ENCODE peak calls at places on chromosomes 5 and 9, in six cellular contexts. A, Y, X, V, M and K are unnamed samples.

GRCh38 chr9:91421987-91422765 is 1.5 kb downstream of the NFIL3 start:
- DNase-seq in V (no peak), A (no peak), M (no peak), X (peak; percentile 55), Y (no peak), K (peak; percentile 62)

GRCh38 chr5:75461679-75462078 is 49.8 kb downstream of the CERT1 start:
- DNase-seq in V (peak; percentile 76), X (peak; percentile 23), A (no peak), M (no peak), Y (no peak), K (peak; percentile 60)

GRCh38 chr5:61687371-61687770 is 355.3 kb downstream of the ZSWIM6 start:
- DNase-seq in V (no peak), Y (no peak), M (no peak), A (peak; percentile 10), X (no peak), K (no peak)

GRCh38 chr9:108650826-108651225 is 205.0 kb downstream of the ACTL7B start:
- DNase-seq in A (no peak), V (no peak), M (no peak), Y (no peak), X (no peak), K (no peak)

GRCh38 chr5:80240368-80240986 is 15.4 kb downstream of the SERINC5 start:
- DNase-seq in M (no peak), Y (no peak), V (no peak), X (no peak), A (no peak), K (no peak)

GRCh38 chr5:90528704-90529233 is 615 bp downstream of the LYSMD3 start:
- DNase-seq in A (no peak), Y (no peak), M (no peak), X (peak; percentile 31), V (peak; percentile 23), K (peak; percentile 11)

GRCh38 chr9:36136277-36136893 is at the start of gene GLIPR2:
- DNase-seq in Y (peak; percentile 68), M (peak; percentile 8), V (peak; percentile 47), A (no peak), X (peak; percentile 80), K (peak; percentile 64)

GRCh38 chr5:2003206-2003605 is 120.5 kb upstream of the IRX4 start:
- DNase-seq in X (no peak), V (no peak), M (no peak), A (no peak), Y (no peak), K (no peak)

DNA sequence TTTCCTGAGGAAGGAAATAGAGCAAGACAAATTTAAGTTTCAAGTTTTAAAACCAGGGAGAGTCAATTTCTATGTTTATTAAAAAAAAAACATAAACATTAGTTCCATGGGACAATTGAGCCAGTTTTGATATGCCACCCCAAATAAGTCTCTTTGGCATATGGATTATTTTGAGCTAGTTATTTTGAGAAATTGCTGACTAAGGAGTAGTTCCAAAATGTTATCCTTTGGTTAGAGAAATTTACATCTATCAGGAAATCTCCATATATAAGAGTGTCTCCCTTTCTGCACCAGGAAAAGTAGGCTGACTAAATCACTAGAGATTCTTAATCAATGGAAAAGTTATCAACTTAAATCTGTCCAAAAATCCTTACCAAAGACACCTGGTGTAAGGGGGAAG is 105.8 kb downstream of the HAPLN1 start:
- DNase-seq in M (no peak), Y (no peak), A (no peak), V (no peak), X (no peak), K (no peak)
- H3K4me3 ChIP-seq in M (no peak overlapping the region), Y (no peak overlapping the region), A (no peak overlapping the region), V (no peak overlapping the region), X (no peak overlapping the region), K (no peak overlapping the region)

GRCh38 chr5:139669681-139670368 is 21.7 kb downstream of the CXXC5 start:
- DNase-seq in X (no peak), V (no peak), A (no peak), Y (no peak), M (no peak), K (no peak)

GRCh38 chr5:139671096-139671841 is 23.1 kb downstream of the CXXC5 start:
- DNase-seq in Y (no peak), V (no peak), M (no peak), X (no peak), A (no peak), K (no peak)

GRCh38 chr5:139668924-139669680 is 21.0 kb downstream of the CXXC5 start:
- DNase-seq in M (no peak), V (no peak), Y (no peak), A (no peak), X (no peak), K (no peak)

GRCh38 chr5:139668064-139668880 is 20.1 kb downstream of the CXXC5 start:
- DNase-seq in Y (no peak), V (peak; percentile 39), X (peak; percentile 50), M (no peak), A (no peak), K (peak; percentile 54)

DNA sequence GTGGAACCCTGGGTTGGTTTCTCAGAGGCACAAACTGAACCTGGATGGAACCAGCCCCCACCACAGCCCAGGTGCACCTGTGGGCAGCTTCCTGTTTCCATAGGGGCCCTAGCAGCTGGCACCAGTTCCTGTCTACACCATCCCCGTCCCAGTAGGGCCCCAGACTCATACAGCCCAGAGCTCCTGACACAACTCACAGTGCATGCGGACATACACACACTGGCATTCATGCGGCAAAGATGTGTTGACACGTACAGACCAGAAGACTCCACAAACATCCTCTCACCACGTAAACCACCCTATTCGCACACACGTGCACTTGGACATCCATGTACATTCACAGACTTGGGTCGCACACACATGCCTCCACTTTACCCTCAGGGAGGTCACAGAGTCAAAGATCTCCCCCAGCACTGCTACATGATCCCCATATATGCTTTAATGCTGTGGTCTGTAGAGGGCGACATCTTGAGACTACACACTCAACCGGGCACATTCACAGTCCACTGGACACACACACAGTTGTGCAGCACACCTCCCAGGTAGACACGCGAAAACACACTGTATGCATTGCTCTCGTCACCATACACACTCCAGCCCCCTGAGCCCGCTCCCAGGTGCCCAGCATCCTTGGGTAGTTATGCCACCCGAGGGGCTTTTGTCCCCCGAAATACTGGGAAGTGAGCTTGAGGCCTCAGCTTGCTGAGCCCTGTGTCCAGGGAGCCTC is 22.4 kb downstream of the CXXC5 start:
- DNase-seq in M (no peak), X (no peak), Y (no peak), V (no peak), A (no peak), K (no peak)
- TF ChIP-seq CTCF in M (peak; percentile 32), X (peak; percentile 22), Y (peak; percentile 28), V (peak; percentile 42), A (peak; percentile 11), K (peak; percentile 42)

GRCh38 chr5:160837749-160838593 is 14.0 kb downstream of the ATP10B start:
- DNase-seq in Y (no peak), M (no peak), X (no peak), A (no peak), V (peak; percentile 86), K (peak; percentile 51)

GRCh38 chr5:160844177-160844576 is 7.8 kb downstream of the ATP10B start:
- DNase-seq in A (no peak), M (no peak), V (no peak), X (no peak), Y (no peak), K (no peak)

GRCh38 chr5:160847526-160848085 is 4.4 kb downstream of the ATP10B start:
- DNase-seq in V (no peak), Y (no peak), M (no peak), A (no peak), X (no peak), K (no peak)

GRCh38 chr5:160846642-160847041 is 5.4 kb downstream of the ATP10B start:
- DNase-seq in M (no peak), Y (no peak), X (no peak), V (no peak), A (no peak), K (no peak)

DNA sequence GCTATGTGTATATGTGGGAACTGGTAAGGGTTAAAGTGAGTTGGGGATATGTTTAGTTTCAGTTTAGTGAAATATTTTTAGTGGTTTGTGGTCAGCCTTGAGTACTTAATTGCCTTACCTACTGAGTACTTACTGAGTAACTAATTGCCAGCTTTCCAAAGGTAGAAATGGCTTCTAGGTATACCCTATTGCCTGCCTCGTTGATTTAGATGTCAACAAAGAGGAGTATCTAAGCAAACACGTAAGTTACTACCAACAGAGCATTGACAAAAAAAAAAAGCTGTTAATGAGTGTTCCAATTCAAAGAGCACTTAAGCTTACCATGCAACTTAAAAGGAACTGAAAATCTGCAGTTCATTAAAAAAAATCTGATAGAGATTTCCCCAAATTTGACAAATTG is 8.8 kb downstream of the ATP10B start:
- DNase-seq in X (no peak), V (no peak), Y (no peak), A (no peak), M (no peak), K (no peak)
- H3K4me3 ChIP-seq in X (no peak overlapping the region), V (no peak overlapping the region), Y (no peak overlapping the region), A (no peak overlapping the region), M (no peak overlapping the region), K (no peak overlapping the region)

GRCh38 chr9:137367506-137368430 is 55.2 kb downstream of the EXD3 start:
- DNase-seq in V (no peak), Y (no peak), X (no peak), M (no peak), A (no peak), K (no peak)

GRCh38 chr9:137366891-137367381 is 56.0 kb downstream of the EXD3 start:
- DNase-seq in V (no peak), Y (no peak), X (no peak), M (no peak), A (no peak), K (no peak)

GRCh38 chr9:137365552-137366444 is 57.2 kb downstream of the EXD3 start:
- DNase-seq in M (no peak), Y (no peak), V (no peak), A (no peak), X (no peak), K (no peak)

GRCh38 chr9:137366445-137366810 is 56.5 kb downstream of the EXD3 start:
- DNase-seq in M (no peak), Y (no peak), A (no peak), X (no peak), V (no peak), K (no peak)

GRCh38 chr9:137365056-137365455 is 57.9 kb downstream of the EXD3 start:
- DNase-seq in A (no peak), M (no peak), X (no peak), V (no peak), Y (no peak), K (no peak)
- TF ChIP-seq CTCF in A (no peak), M (no peak), X (no peak), V (no peak), Y (no peak), K (no peak)